ENCODE peak calls at places on chromosomes 12 and 14, in five cellular contexts. S is activated CD4-positive, alpha-beta T cell treated with anti-CD3 and anti-CD28 coated beads for 36 hours; M is AG10803; Y is T follicular helper cell; V is NCI-H187. K is an unnamed sample.

GRCh38 chr12:42691991-42692557 is 102.5 kb upstream of the PRICKLE1 start:
- DNase-seq in M (no peak), S (no peak), Y (no peak), V (no peak), K (no peak)

GRCh38 chr12:32754101-32754500 is 1.6 kb downstream of the YARS2 start:
- DNase-seq in S (no peak), Y (no peak), V (no peak), M (no peak), K (no peak)

GRCh38 chr12:131848753-131849152 is 20.6 kb downstream of the MMP17 start:
- DNase-seq in M (no peak), Y (no peak), S (no peak), V (no peak), K (no peak)

GRCh38 chr12:93518725-93519124 is 51.4 kb downstream of the MRPL42 start:
- DNase-seq in V (no peak), M (peak), Y (no peak), S (no peak), K (no peak)

GRCh38 chr12:41336041-41336552 is 148.0 kb downstream of the PDZRN4 start:
- DNase-seq in S (no peak), Y (no peak), V (no peak), M (no peak), K (no peak)

GRCh38 chr12:45008211-45008610 is 42.7 kb downstream of the DBX2 start:
- DNase-seq in Y (no peak), V (no peak), S (no peak), M (no peak), K (no peak)

GRCh38 chr14:61662437-61663311 is 32.6 kb upstream of the HIF1A start:
- DNase-seq in M (peak), V (no peak), S (peak), Y (no peak), K (no peak)

GRCh38 chr12:131506426-131506825 is 204.5 kb upstream of the SFSWAP start:
- DNase-seq in M (no peak), S (no peak), V (no peak), Y (no peak), K (no peak)

GRCh38 chr14:66403183-66403582 is 83.0 kb upstream of the CCDC196 start:
- DNase-seq in Y (no peak), S (no peak), V (no peak), M (peak), K (no peak)

GRCh38 chr14:84442481-84442880 is 1087.5 kb upstream of the FLRT2 start:
- DNase-seq in M (no peak), Y (no peak), S (no peak), V (no peak), K (no peak)

GRCh38 chr12:124392991-124393790 is 98.3 kb downstream of the RFLNA start:
- DNase-seq in M (peak), Y (no peak), V (no peak), S (no peak), K (no peak)

GRCh38 chr12:64900540-64900939 is 76.1 kb downstream of the TBC1D30 start:
- DNase-seq in V (no peak), S (no peak), M (peak), Y (no peak), K (no peak)

GRCh38 chr12:20624718-20625117 is 70.4 kb upstream of the SLCO1C1 start:
- DNase-seq in S (no peak), Y (no peak), V (peak), M (peak), K (no peak)

GRCh38 chr12:96247567-96247962 is 53.4 kb downstream of the ELK3 start:
- DNase-seq in V (no peak), Y (no peak), S (peak), M (no peak), K (no peak)

GRCh38 chr14:100724061-100724460 is 2.6 kb upstream of the DLK1 start:
- DNase-seq in V (no peak), Y (no peak), M (no peak), S (no peak), K (no peak)

GRCh38 chr12:3148366-3149000 is 71.3 kb downstream of the TSPAN9 start:
- DNase-seq in Y (no peak), M (no peak), V (no peak), S (no peak), K (no peak)

GRCh38 chr12:63885401-63885800 is 40.9 kb downstream of the SRGAP1 start:
- DNase-seq in S (no peak), Y (no peak), V (no peak), M (no peak), K (no peak)

GRCh38 chr14:93643127-93643526 is 145.2 kb downstream of the PRIMA1 start:
- DNase-seq in V (no peak), M (no peak), Y (no peak), S (no peak), K (no peak)

GRCh38 chr14:71672596-71672995 is 259.6 kb upstream of the RGS6 start:
- DNase-seq in Y (no peak), V (no peak), S (no peak), M (no peak), K (no peak)

GRCh38 chr14:99055816-99056215 is 216.2 kb downstream of the BCL11B start:
- DNase-seq in Y (no peak), S (peak), M (no peak), V (no peak), K (no peak)

GRCh38 chr14:55448146-55448614 is 7.8 kb upstream of the TBPL2 start:
- DNase-seq in Y (no peak), M (peak), V (no peak), S (peak), K (no peak)

GRCh38 chr12:109192358-109192757 is 76.0 kb downstream of the ACACB start:
- DNase-seq in Y (no peak), V (no peak), S (no peak), M (peak), K (no peak)

GRCh38 chr12:131605304-131605829 is 105.5 kb upstream of the SFSWAP start:
- DNase-seq in S (no peak), M (no peak), Y (no peak), V (no peak), K (no peak)

GRCh38 chr12:88113871-88114270 is 28.0 kb downstream of the CEP290 start:
- DNase-seq in V (no peak), Y (no peak), M (peak), S (no peak), K (no peak)

GRCh38 chr12:104702565-104703139 is 245.9 kb downstream of the CHST11 start:
- DNase-seq in M (peak), V (no peak), S (no peak), Y (no peak), K (no peak)

GRCh38 chr14:32896979-32897723 is 41.5 kb upstream of the NPAS3 start:
- DNase-seq in V (no peak), M (peak), Y (no peak), S (no peak), K (peak)

GRCh38 chr12:20865873-20866272 is 55.4 kb downstream of the SLCO1B3 start:
- DNase-seq in M (no peak), Y (no peak), V (peak), S (no peak), K (no peak)

GRCh38 chr12:27109339-27110023 is 27.1 kb upstream of the C12orf71 start:
- DNase-seq in S (no peak), M (peak), Y (no peak), V (no peak), K (no peak)

GRCh38 chr12:94725375-94726168 is 75.2 kb upstream of the TMCC3 start:
- DNase-seq in S (no peak), Y (no peak), M (peak), V (no peak), K (no peak)

GRCh38 chr12:9870311-9870866 is 1.2 kb upstream of the CLEC2B start:
- DNase-seq in Y (no peak), V (no peak), M (peak), S (peak), K (no peak)

GRCh38 chr12:42208574-42208973 is 29.5 kb downstream of the YAF2 start:
- DNase-seq in V (no peak), Y (no peak), S (no peak), M (no peak), K (no peak)